ENCODE peak calls at places on chromosomes 6 and 20, in nine cellular contexts. G, R, N, P, I, K, O, W and D are unnamed samples.

GRCh38 chr20:48550814-48551213 is 277.0 kb downstream of the PREX1 start:
- DNase-seq in G (no peak), R (no peak), N (no peak), P (no peak), I (no peak), K (no peak), O (no peak), W (no peak), D (no peak)

GRCh38 chr6:94196891-94197290 is 777.5 kb upstream of the EPHA7 start:
- DNase-seq in G (no peak), R (no peak), N (no peak), P (no peak), I (no peak), K (no peak), O (no peak), W (no peak), D (no peak)

GRCh38 chr20:59598625-59599310 is 5.6 kb upstream of the PHACTR3 start:
- DNase-seq in G (no peak), R (peak), N (peak), P (peak), I (no peak), K (no peak), O (peak), W (no peak), D (no peak)

GRCh38 chr20:46268131-46268611 is 40.1 kb downstream of the CDH22 start:
- DNase-seq in G (no peak), R (no peak), N (no peak), P (no peak), I (no peak), K (no peak), O (no peak), W (no peak), D (no peak)

GRCh38 chr20:50695144-50695872 is 4.0 kb upstream of the RIPOR3 start:
- DNase-seq in G (no peak), R (no peak), N (no peak), P (peak), I (no peak), K (peak), O (no peak), W (no peak), D (no peak)

GRCh38 chr6:52566201-52566600 is 10.7 kb downstream of the TRAM2 start:
- DNase-seq in G (no peak), R (no peak), N (no peak), P (no peak), I (no peak), K (no peak), O (no peak), W (no peak), D (no peak)

GRCh38 chr20:31236953-31237352 is 20.5 kb upstream of the DEFB115 start:
- DNase-seq in G (no peak), R (no peak), N (no peak), P (no peak), I (no peak), K (no peak), O (no peak), W (no peak), D (no peak)

GRCh38 chr6:6176132-6176531 is 144.3 kb downstream of the F13A1 start:
- DNase-seq in G (no peak), R (no peak), N (no peak), P (no peak), I (no peak), K (no peak), O (no peak), W (no peak), D (no peak)

GRCh38 chr6:106005013-106005412 is 81.1 kb upstream of the PRDM1 start:
- DNase-seq in G (no peak), R (no peak), N (no peak), P (peak), I (peak), K (no peak), O (peak), W (no peak), D (no peak)

GRCh38 chr6:170003027-170003426 is 251.6 kb downstream of the ERMARD start:
- DNase-seq in G (no peak), R (no peak), N (no peak), P (no peak), I (no peak), K (no peak), O (no peak), W (no peak), D (no peak)

GRCh38 chr6:13666194-13667105 is 45.2 kb downstream of the RANBP9 start:
- DNase-seq in G (no peak), R (no peak), N (no peak), P (no peak), I (no peak), K (no peak), O (no peak), W (no peak), D (no peak)

GRCh38 chr20:57654363-57654997 is 34.3 kb upstream of the ZBP1 start:
- DNase-seq in G (peak), R (peak), N (no peak), P (peak), I (peak), K (peak), O (peak), W (peak), D (no peak)

GRCh38 chr20:52410182-52410647 is 218.6 kb upstream of the ZFP64 start:
- DNase-seq in G (no peak), R (no peak), N (no peak), P (peak), I (peak), K (no peak), O (no peak), W (peak), D (no peak)

GRCh38 chr6:129748901-129749748 is 39.1 kb upstream of the ARHGAP18 start:
- DNase-seq in G (no peak), R (no peak), N (no peak), P (peak), I (peak), K (no peak), O (no peak), W (no peak), D (no peak)

GRCh38 chr6:129749749-129750120 is 39.8 kb upstream of the ARHGAP18 start:
- DNase-seq in G (no peak), R (peak), N (no peak), P (peak), I (peak), K (no peak), O (no peak), W (peak), D (no peak)

GRCh38 chr6:129750390-129750789 is 40.4 kb upstream of the ARHGAP18 start:
- DNase-seq in G (no peak), R (no peak), N (no peak), P (no peak), I (peak), K (no peak), O (no peak), W (no peak), D (no peak)

GRCh38 chr6:129747588-129748112 is 37.7 kb upstream of the ARHGAP18 start:
- DNase-seq in G (no peak), R (no peak), N (no peak), P (no peak), I (no peak), K (no peak), O (no peak), W (no peak), D (no peak)

DNA sequence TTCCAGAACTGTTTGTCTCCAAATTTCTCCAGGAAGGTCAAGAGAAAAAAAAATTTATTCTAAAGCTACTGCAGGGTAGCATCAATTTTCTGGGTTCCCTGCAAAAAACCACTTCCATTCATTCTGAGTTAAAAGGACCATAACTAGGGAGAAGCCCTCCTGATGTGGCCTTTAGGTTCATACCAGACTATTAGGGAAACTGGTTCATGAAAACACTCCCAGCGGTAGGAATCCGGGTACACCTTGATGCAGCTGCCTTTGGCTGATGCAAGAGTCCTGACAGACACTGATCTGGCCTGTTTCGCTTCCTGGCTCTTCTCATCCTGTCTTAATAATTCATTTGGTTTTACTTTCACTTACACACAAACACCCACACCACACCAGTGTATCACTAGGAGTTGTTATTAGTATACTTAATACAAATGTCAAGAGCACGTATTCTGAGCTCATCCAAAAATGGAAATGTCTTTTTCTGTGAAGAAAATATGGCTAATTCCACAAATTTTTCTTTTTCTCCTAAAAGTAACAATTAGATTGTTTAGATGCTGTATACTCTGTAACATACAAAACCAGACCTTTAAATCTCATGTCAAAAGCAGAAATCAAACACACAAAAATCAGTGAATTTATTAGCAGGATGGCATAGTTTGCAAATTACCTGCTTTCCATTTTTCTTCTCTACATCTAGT is 38.4 kb upstream of the ARHGAP18 start:
- DNase-seq in G (no peak), R (no peak), N (no peak), P (peak), I (peak), K (peak), O (peak), W (peak), D (no peak)
- H3K4me3 ChIP-seq in G (no peak), R (no peak), N (no peak), P (no peak), I (no peak), K (no peak), O (no peak), W (peak), D (no peak)

GRCh38 chr6:1623769-1624070 is 14.0 kb downstream of the FOXC1 start:
- DNase-seq in G (no peak), R (no peak), N (no peak), P (no peak), I (no peak), K (no peak), O (no peak), W (no peak), D (no peak)
- H3K4me3 ChIP-seq in G (no peak), R (no peak), N (peak), P (no peak), I (peak), K (peak), O (peak), W (no peak), D (peak)

GRCh38 chr6:47242483-47243386 is 67.0 kb downstream of the TNFRSF21 start:
- DNase-seq in G (peak), R (peak), N (peak), P (peak), I (peak), K (peak), O (peak), W (peak), D (peak)
- H3K4me3 ChIP-seq in G (no peak), R (no peak), N (no peak), P (peak), I (no peak), K (no peak), O (no peak), W (no peak), D (no peak)

GRCh38 chr6:154319231-154319858 is 37.3 kb downstream of the IPCEF1 start:
- DNase-seq in G (no peak), R (peak), N (no peak), P (peak), I (peak), K (no peak), O (no peak), W (no peak), D (no peak)
- H3K4me3 ChIP-seq in G (no peak), R (no peak), N (no peak), P (peak), I (no peak), K (peak), O (no peak), W (no peak), D (peak)

GRCh38 chr6:32703347-32703746 is 36.9 kb upstream of the HLA-DQB1 start:
- DNase-seq in G (no peak), R (no peak), N (no peak), P (no peak), I (no peak), K (no peak), O (no peak), W (no peak), D (no peak)

DNA sequence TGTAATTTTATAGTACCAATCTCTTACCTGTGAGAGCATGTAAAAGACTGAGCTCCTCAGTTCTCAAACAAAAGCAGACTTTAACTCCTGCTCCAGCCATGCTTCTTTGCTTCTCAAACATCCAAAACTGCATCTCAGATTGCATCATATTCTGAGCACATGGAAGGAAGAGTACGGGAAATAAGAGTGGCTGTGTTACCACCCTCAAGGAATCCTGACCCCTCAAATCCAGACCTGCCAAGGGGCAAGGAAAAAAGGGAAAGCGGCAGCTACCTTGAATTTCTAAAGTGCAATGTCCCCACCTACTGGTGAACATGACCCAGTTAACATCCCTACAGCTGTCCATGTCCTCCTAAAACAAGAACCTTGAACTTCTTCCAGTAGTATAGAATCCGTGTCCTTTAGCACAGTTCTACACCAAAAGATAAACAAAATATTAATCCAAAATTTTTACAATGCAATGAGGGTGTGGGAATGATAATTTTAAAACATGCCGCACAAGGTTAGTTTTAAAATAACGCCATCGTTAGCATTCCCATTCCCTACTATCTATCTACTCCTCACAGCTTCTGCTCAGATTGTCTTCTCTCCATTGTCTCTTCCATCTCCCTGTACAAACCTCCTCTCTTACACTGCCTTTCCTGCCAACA is 34.1 kb upstream of the HLA-DQB1 start:
- DNase-seq in G (no peak), R (peak), N (no peak), P (peak), I (peak), K (peak), O (peak), W (peak), D (no peak)
- H3K4me3 ChIP-seq in G (no peak), R (no peak), N (no peak), P (no peak), I (no peak), K (no peak), O (no peak), W (no peak), D (no peak)

GRCh38 chr6:79670789-79671188 is 39.7 kb downstream of the SH3BGRL2 start:
- DNase-seq in G (no peak), R (no peak), N (no peak), P (no peak), I (no peak), K (no peak), O (peak), W (no peak), D (no peak)

GRCh38 chr6:79672631-79673065 is 41.5 kb downstream of the SH3BGRL2 start:
- DNase-seq in G (no peak), R (peak), N (no peak), P (peak), I (peak), K (no peak), O (peak), W (no peak), D (no peak)

GRCh38 chr6:79669766-79670165 is 38.6 kb downstream of the SH3BGRL2 start:
- DNase-seq in G (no peak), R (no peak), N (no peak), P (no peak), I (no peak), K (no peak), O (no peak), W (no peak), D (no peak)

GRCh38 chr6:79673947-79674346 is 42.8 kb downstream of the SH3BGRL2 start:
- DNase-seq in G (no peak), R (no peak), N (no peak), P (no peak), I (no peak), K (no peak), O (no peak), W (no peak), D (no peak)

GRCh38 chr6:79671605-79672266 is 40.6 kb downstream of the SH3BGRL2 start:
- DNase-seq in G (peak), R (no peak), N (peak), P (no peak), I (peak), K (peak), O (no peak), W (peak), D (no peak)
- H3K4me3 ChIP-seq in G (no peak), R (no peak), N (no peak), P (no peak), I (no peak), K (no peak), O (no peak), W (no peak), D (no peak)

GRCh38 chr20:4670439-4670838 is 51.3 kb upstream of the PRND start:
- DNase-seq in G (no peak), R (no peak), N (no peak), P (no peak), I (no peak), K (no peak), O (no peak), W (no peak), D (no peak)

GRCh38 chr20:4674672-4675071 is 47.0 kb upstream of the PRND start:
- DNase-seq in G (no peak), R (no peak), N (no peak), P (peak), I (no peak), K (no peak), O (no peak), W (no peak), D (no peak)

GRCh38 chr20:4672948-4673347 is 48.8 kb upstream of the PRND start:
- DNase-seq in G (no peak), R (no peak), N (no peak), P (no peak), I (no peak), K (no peak), O (no peak), W (no peak), D (no peak)

GRCh38 chr20:4671015-4671414 is 50.7 kb upstream of the PRND start:
- DNase-seq in G (no peak), R (no peak), N (no peak), P (no peak), I (no peak), K (no peak), O (peak), W (no peak), D (no peak)

GRCh38 chr20:4673371-4674001 is 48.2 kb upstream of the PRND start:
- DNase-seq in G (no peak), R (no peak), N (no peak), P (no peak), I (no peak), K (no peak), O (no peak), W (no peak), D (no peak)
- H3K4me3 ChIP-seq in G (no peak), R (no peak), N (no peak), P (no peak), I (no peak), K (no peak), O (no peak), W (no peak), D (no peak)

GRCh38 chr6:37763413-37763812 is 56.1 kb upstream of the ZFAND3 start:
- DNase-seq in G (no peak), R (no peak), N (no peak), P (no peak), I (no peak), K (no peak), O (no peak), W (no peak), D (no peak)
- H3K4me3 ChIP-seq in G (no peak), R (no peak), N (no peak), P (no peak), I (no peak), K (no peak), O (no peak), W (no peak), D (no peak)

DNA sequence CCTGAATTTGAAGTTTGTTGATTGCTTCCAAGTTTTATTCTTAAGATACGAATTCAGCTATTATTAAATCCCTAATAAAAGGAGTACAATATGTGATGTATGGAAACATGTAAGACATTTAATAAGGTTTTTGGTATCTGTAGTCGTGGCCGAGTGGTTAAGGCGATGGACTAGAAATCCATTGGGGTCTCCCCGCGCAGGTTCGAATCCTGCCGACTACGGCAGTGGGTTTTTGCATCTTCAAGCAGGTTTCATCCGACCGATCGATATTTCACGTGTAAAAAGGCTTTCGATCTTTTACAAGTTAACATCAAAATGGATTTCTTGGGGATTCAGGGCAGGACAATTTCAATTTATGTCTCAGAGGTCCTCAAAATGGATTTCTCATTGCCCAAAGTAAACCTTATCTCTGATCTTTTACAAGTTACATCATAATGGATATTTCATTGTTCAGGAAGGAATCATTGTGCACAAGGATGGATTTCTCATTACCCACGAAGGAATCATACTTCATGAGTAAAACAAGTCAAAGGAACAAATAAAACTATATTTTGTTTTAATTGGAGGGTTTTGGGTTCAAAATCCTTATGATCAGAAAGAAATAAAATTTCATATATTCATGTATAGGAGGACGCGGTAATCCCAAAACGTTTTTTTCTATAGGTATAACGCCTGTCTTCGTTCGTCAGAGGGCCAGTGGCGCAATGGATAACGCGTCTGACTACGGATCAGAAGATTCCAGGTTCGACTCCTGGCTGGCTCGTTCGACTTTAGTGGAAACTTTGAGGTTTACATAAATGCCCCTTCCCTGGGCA is 37.3 kb upstream of the BTN3A2 start:
- DNase-seq in G (no peak), R (no peak), N (no peak), P (peak), I (peak), K (no peak), O (peak), W (peak), D (no peak)
- H3K4me3 ChIP-seq in G (no peak), R (peak), N (no peak), P (peak), I (no peak), K (no peak), O (peak), W (peak), D (no peak)

DNA sequence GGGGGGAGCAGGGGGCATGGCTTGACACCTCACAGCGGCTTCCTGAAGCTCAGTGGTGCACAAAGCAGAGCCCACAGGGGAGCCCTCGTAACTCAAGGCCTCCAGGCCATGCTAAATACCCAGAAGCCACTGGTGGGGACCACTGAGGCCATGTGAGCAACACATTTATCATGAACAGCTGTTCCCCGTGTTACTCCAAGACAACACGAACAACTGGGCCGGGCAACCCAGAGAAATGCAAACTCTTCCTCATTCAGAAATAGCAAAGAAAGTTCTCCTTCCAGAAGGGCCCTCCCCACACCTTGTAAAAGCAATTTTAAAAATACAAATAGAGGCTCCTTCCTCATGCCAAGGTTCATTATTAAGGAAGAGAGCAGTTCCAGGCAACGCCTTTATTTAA is 36.3 kb upstream of the SLCO4A1 start:
- DNase-seq in G (no peak), R (no peak), N (no peak), P (no peak), I (no peak), K (no peak), O (no peak), W (no peak), D (no peak)
- H3K4me3 ChIP-seq in G (no peak), R (no peak), N (no peak), P (no peak), I (no peak), K (no peak), O (peak), W (no peak), D (no peak)